ENCODE peak calls at places on chromosomes 12 and 14, in six cellular contexts. S is D721Med, C is HuH-7.5, O is astrocyte of the cerebellum, L is NCI-H146, W is retina. X is an unnamed sample.

GRCh38 chr12:107448198-107448597 is 237.4 kb upstream of the PWP1 start:
- DNase-seq in L (peak), O (no peak), W (no peak), C (no peak), S (no peak), X (no peak)

GRCh38 chr12:103278329-103278728 is 217.4 kb downstream of the C12orf42 start:
- DNase-seq in O (no peak), W (no peak), S (no peak), C (no peak), L (no peak), X (no peak)

GRCh38 chr12:47988073-47989022 is 15.9 kb downstream of the COL2A1 start:
- DNase-seq in C (no peak), O (no peak), L (peak), W (peak), S (no peak), X (no peak)

GRCh38 chr12:34398706-34399630 is 376.7 kb downstream of the ALG10 start:
- DNase-seq in S (no peak), L (no peak), C (no peak), W (no peak), O (no peak), X (no peak)

GRCh38 chr12:19847294-19848059 is 408.2 kb downstream of the AEBP2 start:
- DNase-seq in C (no peak), W (no peak), O (peak), L (no peak), S (no peak), X (no peak)

GRCh38 chr12:116455540-116456306 is 103.5 kb upstream of the MAP1LC3B2 start:
- DNase-seq in L (no peak), S (no peak), O (peak), W (peak), C (no peak), X (no peak)

GRCh38 chr12:53128780-53129747 is 25.8 kb downstream of the SOAT2 start:
- DNase-seq in S (no peak), W (no peak), O (no peak), C (no peak), L (no peak), X (no peak)

GRCh38 chr12:105330283-105330937 is at the start of gene C12orf75:
- DNase-seq in S (peak), C (peak), L (peak), O (peak), W (peak), X (peak)

GRCh38 chr14:101008631-101009336 is 105.3 kb upstream of the RTL1 start:
- DNase-seq in O (no peak), C (no peak), S (no peak), W (no peak), L (no peak), X (no peak)

GRCh38 chr12:43882578-43883178 is 46.8 kb downstream of the TMEM117 start:
- DNase-seq in L (peak), O (peak), S (no peak), W (peak), C (peak), X (peak)

GRCh38 chr12:96224219-96224615 is 30.0 kb downstream of the ELK3 start:
- DNase-seq in C (no peak), W (no peak), S (no peak), L (no peak), O (no peak), X (no peak)

GRCh38 chr12:132067182-132067581 is 76.9 kb downstream of the DDX51 start:
- DNase-seq in L (no peak), O (no peak), W (no peak), S (no peak), C (no peak), X (no peak)

GRCh38 chr12:27179399-27180214 is 64.5 kb upstream of the STK38L start:
- DNase-seq in L (no peak), W (no peak), S (no peak), C (no peak), O (peak), X (peak)

GRCh38 chr14:30994681-30995620 is 30.5 kb upstream of the AP4S1 start:
- DNase-seq in O (peak), C (no peak), L (no peak), S (no peak), W (no peak), X (no peak)

GRCh38 chr14:104447750-104448149 is 131.8 kb upstream of the C14orf180 start:
- DNase-seq in O (no peak), W (no peak), S (no peak), L (no peak), C (no peak), X (no peak)

GRCh38 chr14:49774111-49774510 is 6.2 kb downstream of the KLHDC2 start:
- DNase-seq in O (no peak), W (no peak), L (no peak), C (no peak), S (no peak), X (no peak)

GRCh38 chr14:95741051-95741490 is 27.1 kb upstream of the TCL1A start:
- DNase-seq in C (peak), O (no peak), L (peak), W (no peak), S (no peak), X (peak)

GRCh38 chr12:58919271-58920101 is 818 bp downstream of the LRIG3 start:
- DNase-seq in O (no peak), L (peak), W (peak), C (peak), S (no peak), X (peak)

X was measured in NCI-H2081.